ENCODE peak calls at places on chromosome 17, in seven cellular contexts. J, S, E, N, H, F and U are unnamed samples.

GRCh38 chr17:20955437-20956323 is 87.1 kb downstream of the USP22 start:
- DNase-seq in J (no peak), S (peak; percentile 81), E (peak; percentile 57), N (no peak), H (peak; percentile 61), F (peak; percentile 26), U (peak; percentile 50)

GRCh38 chr17:9818760-9819159 is 3.1 kb downstream of the GSG1L2 start:
- DNase-seq in J (no peak), S (no peak), E (no peak), N (no peak), H (no peak), F (no peak), U (no peak)

GRCh38 chr17:74520790-74521480 is 10.3 kb downstream of the CD300LB start:
- DNase-seq in J (no peak), S (no peak), E (no peak), N (no peak), H (no peak), F (peak; percentile 27), U (no peak)

GRCh38 chr17:31724026-31724425 is 135.0 kb downstream of the COPRS start:
- DNase-seq in J (no peak), S (no peak), E (no peak), N (no peak), H (no peak), F (no peak), U (no peak)

GRCh38 chr17:81513669-81514484 is 1.3 kb upstream of the ACTG1 start:
- DNase-seq in J (peak; percentile 62), S (peak; percentile 83), E (peak; percentile 69), N (peak; percentile 84), H (peak; percentile 68), F (peak; percentile 54), U (peak; percentile 67)

GRCh38 chr17:45857977-45858708 is 13.5 kb downstream of the SPPL2C start:
- DNase-seq in J (no peak), S (no peak), E (no peak), N (no peak), H (no peak), F (peak; percentile 5), U (no peak)

GRCh38 chr17:82791532-82791931 is 39.7 kb downstream of the TBCD start:
- DNase-seq in J (no peak), S (no peak), E (no peak), N (no peak), H (no peak), F (no peak), U (no peak)

GRCh38 chr17:7961436-7961835 is 29.4 kb downstream of the CNTROB start:
- DNase-seq in J (no peak), S (peak; percentile 3), E (no peak), N (no peak), H (no peak), F (no peak), U (no peak)

GRCh38 chr17:75945202-75945601 is 4.4 kb upstream of the FBF1 start:
- DNase-seq in J (no peak), S (no peak), E (no peak), N (no peak), H (no peak), F (no peak), U (no peak)

GRCh38 chr17:55394357-55395021 is 27.1 kb downstream of the MMD start:
- DNase-seq in J (no peak), S (no peak), E (no peak), N (no peak), H (no peak), F (no peak), U (no peak)

GRCh38 chr17:740240-741055 is 8.1 kb downstream of the TLCD3A start:
- DNase-seq in J (no peak), S (no peak), E (no peak), N (no peak), H (no peak), F (no peak), U (no peak)
- TF ChIP-seq POLR2A in J (no peak), S (no peak), E (no peak), N (no peak), H (no peak), F (no peak), U (no peak)

GRCh38 chr17:4559851-4560820 is at the start of gene GGT6:
- DNase-seq in J (no peak), S (peak; percentile 65), E (no peak), N (no peak), H (peak; percentile 43), F (no peak), U (no peak)
- H3K4me3 ChIP-seq in J (no peak within 1 kb of the TSS), S (no peak within 1 kb of the TSS), E (no peak within 1 kb of the TSS), N (no peak within 1 kb of the TSS), H (no peak within 1 kb of the TSS), F (no peak within 1 kb of the TSS), U (no peak within 1 kb of the TSS)

DNA sequence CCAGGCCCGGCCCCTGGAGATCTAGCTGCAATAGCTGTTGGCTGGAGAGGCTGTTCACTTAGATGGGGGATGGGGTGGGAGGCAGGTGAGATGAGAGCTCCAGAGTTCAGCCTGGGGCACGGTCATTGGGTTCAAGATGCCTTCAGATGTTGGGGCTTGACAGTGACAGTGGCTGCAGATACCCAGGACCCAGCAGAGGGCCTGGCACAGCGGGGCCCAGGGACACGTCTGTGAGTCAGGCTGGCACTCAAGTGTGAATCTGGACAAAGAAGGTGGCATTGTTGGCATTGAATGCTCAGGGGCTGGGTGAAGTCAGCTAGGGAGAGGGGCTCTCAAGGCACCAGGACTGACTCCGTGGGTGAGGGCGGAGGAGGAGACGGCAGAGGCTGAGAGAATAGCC is 328.1 kb downstream of the SEC14L1 start:
- DNase-seq in J (no peak), S (no peak), E (no peak), N (no peak), H (no peak), F (no peak), U (no peak)
- H3K4me1 ChIP-seq in J (peaks cover 51% of the 10 kb centered on the region), S (peaks cover 92% of the 10 kb centered on the region), E (peaks cover 4% of the 10 kb centered on the region), N (peaks cover 67% of the 10 kb centered on the region), H (peaks cover 27% of the 10 kb centered on the region), F (peaks cover 9% of the 10 kb centered on the region), U (peaks cover 24% of the 10 kb centered on the region)

GRCh38 chr17:78376161-78376560 is 2.3 kb upstream of the PGS1 start:
- DNase-seq in J (no peak), S (no peak), E (no peak), N (no peak), H (no peak), F (no peak), U (no peak)

GRCh38 chr17:78379134-78379497 is 667 bp downstream of the PGS1 start:
- DNase-seq in J (no peak), S (no peak), E (no peak), N (no peak), H (no peak), F (no peak), U (no peak)

GRCh38 chr17:78377858-78378224 is 608 bp upstream of the PGS1 start:
- DNase-seq in J (no peak), S (no peak), E (no peak), N (no peak), H (no peak), F (no peak), U (no peak)

GRCh38 chr17:78380370-78380769 is 1.9 kb downstream of the PGS1 start:
- DNase-seq in J (no peak), S (no peak), E (no peak), N (no peak), H (no peak), F (no peak), U (no peak)

GRCh38 chr17:78378225-78379133 is at the start of gene PGS1:
- DNase-seq in J (peak; percentile 76), S (peak; percentile 88), E (peak; percentile 79), N (peak; percentile 94), H (peak; percentile 76), F (peak; percentile 74), U (peak; percentile 64)
- TF ChIP-seq POLR2A in J (peak; percentile 91), S (peak; percentile 63), E (peak; percentile 65), N (peak; percentile 83), H (peak; percentile 69), F (peak; percentile 78), U (peak; percentile 96)

GRCh38 chr17:50563095-50563511 is 2.6 kb downstream of the CACNA1G start:
- DNase-seq in J (no peak), S (no peak), E (no peak), N (no peak), H (no peak), F (no peak), U (no peak)
- H3K4me3 ChIP-seq in J (no peak overlapping the region), S (no peak overlapping the region), E (no peak overlapping the region), N (no peak overlapping the region), H (no peak overlapping the region), F (no peak overlapping the region), U (no peak overlapping the region)

DNA sequence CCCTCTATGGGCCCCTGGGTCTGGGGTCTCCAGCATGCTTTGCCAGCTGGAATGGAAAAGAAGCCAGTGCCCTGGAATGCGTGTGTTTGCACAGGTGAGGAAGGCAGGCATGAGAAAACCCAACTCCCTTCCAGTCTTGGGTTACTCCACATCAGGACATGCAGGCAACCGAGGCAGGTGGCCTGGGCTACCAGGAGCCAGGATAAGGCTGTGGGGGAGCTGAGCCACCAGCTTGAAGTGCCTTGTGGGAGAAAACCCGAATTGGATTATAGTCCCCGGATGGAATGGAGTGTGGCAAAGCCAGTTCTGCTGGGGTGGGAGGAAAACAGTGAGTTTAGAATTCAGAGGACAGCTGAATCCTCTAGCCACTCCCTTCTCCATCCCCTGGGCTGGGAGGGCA is 7.2 kb downstream of the SRCIN1 start:
- DNase-seq in J (peak; percentile 86), S (no peak), E (no peak), N (no peak), H (no peak), F (no peak), U (no peak)
- H3K4me1 ChIP-seq in J (peaks cover 11% of the 10 kb centered on the region), S (peaks cover 15% of the 10 kb centered on the region), E (no peaks in the 10 kb centered on the region), N (no peaks in the 10 kb centered on the region), H (no peaks in the 10 kb centered on the region), F (no peaks in the 10 kb centered on the region), U (no peaks in the 10 kb centered on the region)